ENCODE peak calls at places on chromosomes 4 and X, in five cellular contexts. One of them, this sample, is unnamed.

GRCh38 chr4:101009471-101009870 is 337.9 kb downstream of the PPP3CA start:
- DNase-seq in GM23248: no peak
- DNase-seq in IMR-90: no peak
- DNase-seq in sigmoid colon: no peak
- DNase-seq in effector memory CD4-positive, alpha-beta T cell: no peak
- DNase-seq in this sample: no peak

GRCh38 chrX:101257448-101258259 is 33.5 kb downstream of the TAF7L start:
- DNase-seq in GM23248: peak; percentile 26
- DNase-seq in sigmoid colon: no peak
- DNase-seq in effector memory CD4-positive, alpha-beta T cell: no peak
- DNase-seq in IMR-90: peak; percentile 76
- DNase-seq in this sample: no peak

GRCh38 chr4:6362896-6363295 is 93.2 kb downstream of the WFS1 start:
- DNase-seq in GM23248: peak; percentile 49
- DNase-seq in sigmoid colon: no peak
- DNase-seq in effector memory CD4-positive, alpha-beta T cell: no peak
- DNase-seq in IMR-90: peak; percentile 27
- DNase-seq in this sample: no peak

GRCh38 chr4:103075435-103075893 is 1.1 kb downstream of the SLC9B2 start:
- DNase-seq in GM23248: peak; percentile 51
- DNase-seq in sigmoid colon: no peak
- DNase-seq in IMR-90: peak; percentile 26
- DNase-seq in effector memory CD4-positive, alpha-beta T cell: no peak
- DNase-seq in this sample: no peak

GRCh38 chr4:182189107-182189878 is 53.9 kb upstream of the TENM3 start:
- DNase-seq in GM23248: peak; percentile 63
- DNase-seq in sigmoid colon: no peak
- DNase-seq in IMR-90: peak; percentile 94
- DNase-seq in effector memory CD4-positive, alpha-beta T cell: no peak
- DNase-seq in this sample: no peak

GRCh38 chrX:152819271-152819670 is 11.3 kb downstream of the CETN2 start:
- DNase-seq in GM23248: peak; percentile 65
- DNase-seq in sigmoid colon: no peak
- DNase-seq in effector memory CD4-positive, alpha-beta T cell: no peak
- DNase-seq in IMR-90: peak; percentile 31
- DNase-seq in this sample: no peak

GRCh38 chr4:1183985-1184773 is 11.8 kb upstream of the SPON2 start:
- DNase-seq in IMR-90: no peak
- DNase-seq in sigmoid colon: no peak
- DNase-seq in effector memory CD4-positive, alpha-beta T cell: no peak
- DNase-seq in GM23248: no peak
- DNase-seq in this sample: no peak

GRCh38 chrX:106903291-106903820 is at the start of gene RIPPLY1:
- DNase-seq in effector memory CD4-positive, alpha-beta T cell: no peak
- DNase-seq in sigmoid colon: no peak
- DNase-seq in GM23248: no peak
- DNase-seq in IMR-90: no peak
- DNase-seq in this sample: no peak

GRCh38 chrX:23756165-23756564 is 13.1 kb upstream of the ACOT9 start:
- DNase-seq in effector memory CD4-positive, alpha-beta T cell: peak; percentile 54
- DNase-seq in GM23248: peak; percentile 64
- DNase-seq in IMR-90: peak; percentile 41
- DNase-seq in sigmoid colon: peak; percentile 68
- DNase-seq in this sample: peak; percentile 82

GRCh38 chrX:20149326-20149725 is 7.7 kb upstream of the EIF1AX start:
- DNase-seq in IMR-90: no peak
- DNase-seq in GM23248: no peak
- DNase-seq in sigmoid colon: no peak
- DNase-seq in effector memory CD4-positive, alpha-beta T cell: no peak
- DNase-seq in this sample: no peak

GRCh38 chr4:109912706-109913621 is at the start of gene EGF:
- DNase-seq in sigmoid colon: no peak
- DNase-seq in IMR-90: peak; percentile 50
- DNase-seq in effector memory CD4-positive, alpha-beta T cell: no peak
- DNase-seq in GM23248: peak; percentile 62
- DNase-seq in this sample: no peak

GRCh38 chrX:96688789-96689188 is 4.1 kb downstream of the DIAPH2 start:
- DNase-seq in sigmoid colon: no peak
- DNase-seq in IMR-90: no peak
- DNase-seq in GM23248: no peak
- DNase-seq in effector memory CD4-positive, alpha-beta T cell: no peak
- DNase-seq in this sample: no peak

GRCh38 chr4:153084939-153085630 is 119.2 kb upstream of the TRIM2 start:
- DNase-seq in GM23248: peak; percentile 76
- DNase-seq in effector memory CD4-positive, alpha-beta T cell: peak; percentile 60
- DNase-seq in IMR-90: peak; percentile 60
- DNase-seq in sigmoid colon: peak; percentile 84
- DNase-seq in this sample: peak; percentile 69

GRCh38 chrX:19670321-19670750 is 155.0 kb upstream of the MAP3K15 start:
- DNase-seq in IMR-90: peak; percentile 38
- DNase-seq in GM23248: peak; percentile 66
- DNase-seq in sigmoid colon: no peak
- DNase-seq in effector memory CD4-positive, alpha-beta T cell: no peak
- DNase-seq in this sample: no peak

GRCh38 chr4:147289181-147289580 is 191.7 kb upstream of the EDNRA start:
- DNase-seq in IMR-90: no peak
- DNase-seq in sigmoid colon: no peak
- DNase-seq in GM23248: no peak
- DNase-seq in effector memory CD4-positive, alpha-beta T cell: no peak
- DNase-seq in this sample: no peak

GRCh38 chr4:40214038-40214437 is 17.2 kb downstream of the RHOH start:
- DNase-seq in IMR-90: no peak
- DNase-seq in sigmoid colon: no peak
- DNase-seq in GM23248: no peak
- DNase-seq in effector memory CD4-positive, alpha-beta T cell: no peak
- DNase-seq in this sample: peak; percentile 71

GRCh38 chrX:19190902-19191301 is 68.6 kb upstream of the ADGRG2 start:
- DNase-seq in IMR-90: no peak
- DNase-seq in sigmoid colon: no peak
- DNase-seq in GM23248: no peak
- DNase-seq in effector memory CD4-positive, alpha-beta T cell: no peak
- DNase-seq in this sample: no peak

GRCh38 chr4:108001540-108001939 is 11.9 kb downstream of the HADH start:
- DNase-seq in IMR-90: peak; percentile 7
- DNase-seq in sigmoid colon: no peak
- DNase-seq in effector memory CD4-positive, alpha-beta T cell: no peak
- DNase-seq in GM23248: peak; percentile 47
- DNase-seq in this sample: no peak

GRCh38 chr4:41361831-41362646 is 105.3 kb downstream of the UCHL1 start:
- DNase-seq in IMR-90: no peak
- DNase-seq in GM23248: peak; percentile 36
- DNase-seq in effector memory CD4-positive, alpha-beta T cell: no peak
- DNase-seq in sigmoid colon: no peak
- DNase-seq in this sample: no peak

GRCh38 chr4:22030321-22030720 is 81.7 kb upstream of the KCNIP4 start:
- DNase-seq in IMR-90: no peak
- DNase-seq in sigmoid colon: no peak
- DNase-seq in GM23248: no peak
- DNase-seq in effector memory CD4-positive, alpha-beta T cell: no peak
- DNase-seq in this sample: no peak

GRCh38 chr4:2929469-2929868 is 33.7 kb downstream of the NOP14 start:
- DNase-seq in sigmoid colon: no peak
- DNase-seq in IMR-90: no peak
- DNase-seq in effector memory CD4-positive, alpha-beta T cell: no peak
- DNase-seq in GM23248: no peak
- DNase-seq in this sample: no peak

GRCh38 chrX:1105671-1106419 is 106.6 kb downstream of the CRLF2 start:
- DNase-seq in IMR-90: no peak
- DNase-seq in GM23248: no peak
- DNase-seq in effector memory CD4-positive, alpha-beta T cell: no peak
- DNase-seq in sigmoid colon: no peak
- DNase-seq in this sample: no peak

GRCh38 chrX:12139934-12140611 is 1.8 kb downstream of the FRMPD4 start:
- DNase-seq in effector memory CD4-positive, alpha-beta T cell: no peak
- DNase-seq in IMR-90: peak; percentile 24
- DNase-seq in sigmoid colon: no peak
- DNase-seq in GM23248: no peak
- DNase-seq in this sample: no peak

GRCh38 chr4:63580796-63581475 is 828.3 kb downstream of the TECRL start:
- DNase-seq in IMR-90: no peak
- DNase-seq in sigmoid colon: no peak
- DNase-seq in GM23248: no peak
- DNase-seq in effector memory CD4-positive, alpha-beta T cell: no peak
- DNase-seq in this sample: no peak

GRCh38 chr4:15410750-15411149 is 17.1 kb upstream of the C1QTNF7 start:
- DNase-seq in effector memory CD4-positive, alpha-beta T cell: no peak
- DNase-seq in IMR-90: no peak
- DNase-seq in sigmoid colon: no peak
- DNase-seq in GM23248: no peak
- DNase-seq in this sample: peak; percentile 64

GRCh38 chr4:75845992-75846391 is 56.3 kb downstream of the PPEF2 start:
- DNase-seq in IMR-90: peak; percentile 61
- DNase-seq in GM23248: no peak
- DNase-seq in sigmoid colon: no peak
- DNase-seq in effector memory CD4-positive, alpha-beta T cell: no peak
- DNase-seq in this sample: no peak

GRCh38 chr4:89364559-89364958 is 57.0 kb upstream of the GPRIN3 start:
- DNase-seq in effector memory CD4-positive, alpha-beta T cell: no peak
- DNase-seq in GM23248: no peak
- DNase-seq in IMR-90: no peak
- DNase-seq in sigmoid colon: no peak
- DNase-seq in this sample: no peak

GRCh38 chrX:2500681-2501151 is at the start of the genes DHRSX and ZBED1:
- DNase-seq in effector memory CD4-positive, alpha-beta T cell: peak; percentile 25
- DNase-seq in sigmoid colon: no peak
- DNase-seq in IMR-90: no peak
- DNase-seq in GM23248: peak; percentile 73
- DNase-seq in this sample: peak; percentile 33

GRCh38 chr4:71133491-71133890 is 140.0 kb downstream of the DCK start:
- DNase-seq in GM23248: peak; percentile 44
- DNase-seq in IMR-90: peak; percentile 33
- DNase-seq in effector memory CD4-positive, alpha-beta T cell: no peak
- DNase-seq in sigmoid colon: no peak
- DNase-seq in this sample: no peak

GRCh38 chr4:10949039-10949728 is 264.6 kb upstream of the CLNK start:
- DNase-seq in GM23248: no peak
- DNase-seq in effector memory CD4-positive, alpha-beta T cell: no peak
- DNase-seq in sigmoid colon: no peak
- DNase-seq in IMR-90: no peak
- DNase-seq in this sample: no peak

GRCh38 chr4:122747883-122748282 is 15.4 kb downstream of the BBS12 start:
- DNase-seq in sigmoid colon: no peak
- DNase-seq in IMR-90: peak; percentile 91
- DNase-seq in GM23248: peak; percentile 94
- DNase-seq in effector memory CD4-positive, alpha-beta T cell: no peak
- DNase-seq in this sample: no peak

GRCh38 chr4:139849219-139849618 is 183.6 kb downstream of the MGST2 start:
- DNase-seq in effector memory CD4-positive, alpha-beta T cell: no peak
- DNase-seq in IMR-90: no peak
- DNase-seq in sigmoid colon: no peak
- DNase-seq in GM23248: no peak
- DNase-seq in this sample: no peak

GRCh38 chr4:139852612-139853269 is 187.1 kb downstream of the MGST2 start:
- DNase-seq in sigmoid colon: no peak
- DNase-seq in GM23248: no peak
- DNase-seq in IMR-90: no peak
- DNase-seq in effector memory CD4-positive, alpha-beta T cell: no peak
- DNase-seq in this sample: no peak

GRCh38 chr4:139851133-139851532 is 185.5 kb downstream of the MGST2 start:
- DNase-seq in IMR-90: no peak
- DNase-seq in sigmoid colon: no peak
- DNase-seq in effector memory CD4-positive, alpha-beta T cell: no peak
- DNase-seq in GM23248: no peak
- DNase-seq in this sample: no peak

GRCh38 chr4:139853309-139853708 is 187.7 kb downstream of the MGST2 start:
- DNase-seq in sigmoid colon: no peak
- DNase-seq in IMR-90: no peak
- DNase-seq in GM23248: no peak
- DNase-seq in effector memory CD4-positive, alpha-beta T cell: no peak
- DNase-seq in this sample: no peak

GRCh38 chr4:139851639-139852038 is 186.0 kb downstream of the MGST2 start:
- DNase-seq in sigmoid colon: no peak
- DNase-seq in GM23248: no peak
- DNase-seq in effector memory CD4-positive, alpha-beta T cell: no peak
- DNase-seq in IMR-90: no peak
- DNase-seq in this sample: no peak
- H3K4me1 ChIP-seq in sigmoid colon: peaks cover under 1% of the 10 kb centered on the region
- H3K4me1 ChIP-seq in GM23248: no peaks in the 10 kb centered on the region
- H3K4me1 ChIP-seq in effector memory CD4-positive, alpha-beta T cell: no peaks in the 10 kb centered on the region
- H3K4me1 ChIP-seq in IMR-90: no peaks in the 10 kb centered on the region
- H3K4me1 ChIP-seq in this sample: no peaks in the 10 kb centered on the region

GRCh38 chrX:66149519-66149918 is 14.5 kb upstream of the HEPH start:
- DNase-seq in IMR-90: no peak
- DNase-seq in sigmoid colon: no peak
- DNase-seq in effector memory CD4-positive, alpha-beta T cell: no peak
- DNase-seq in GM23248: no peak
- DNase-seq in this sample: no peak
- H3K4me1 ChIP-seq in IMR-90: no peaks in the 10 kb centered on the region
- H3K4me1 ChIP-seq in sigmoid colon: no peaks in the 10 kb centered on the region
- H3K4me1 ChIP-seq in effector memory CD4-positive, alpha-beta T cell: no peaks in the 10 kb centered on the region
- H3K4me1 ChIP-seq in GM23248: no peaks in the 10 kb centered on the region
- H3K4me1 ChIP-seq in this sample: no peaks in the 10 kb centered on the region

DNA sequence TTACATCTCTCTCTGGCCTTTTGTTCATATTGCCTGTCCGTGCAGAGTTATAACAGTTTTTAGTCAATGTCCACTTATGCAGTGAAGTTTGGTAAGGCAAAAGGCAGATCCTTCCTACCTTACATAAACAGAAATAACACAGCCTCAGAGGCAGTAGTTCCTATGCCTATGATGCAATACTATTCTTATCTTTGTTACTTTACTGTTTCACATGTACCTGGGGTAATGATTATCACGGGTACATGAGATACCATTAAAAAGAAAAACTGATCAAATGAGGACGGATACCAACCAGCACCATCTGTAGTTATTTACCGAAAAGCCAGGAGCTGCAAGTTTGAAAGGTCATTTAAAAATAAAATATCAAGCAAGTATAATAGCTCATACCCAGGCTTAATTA is 166.8 kb downstream of the BTC start:
- DNase-seq in effector memory CD4-positive, alpha-beta T cell: no peak
- DNase-seq in GM23248: no peak
- DNase-seq in sigmoid colon: no peak
- DNase-seq in IMR-90: no peak
- DNase-seq in this sample: no peak
- H3K4me1 ChIP-seq in effector memory CD4-positive, alpha-beta T cell: peaks cover 2% of the 10 kb centered on the region
- H3K4me1 ChIP-seq in GM23248: peaks cover 26% of the 10 kb centered on the region
- H3K4me1 ChIP-seq in sigmoid colon: peaks cover 13% of the 10 kb centered on the region
- H3K4me1 ChIP-seq in IMR-90: peaks cover 10% of the 10 kb centered on the region
- H3K4me1 ChIP-seq in this sample: no peaks in the 10 kb centered on the region

DNA sequence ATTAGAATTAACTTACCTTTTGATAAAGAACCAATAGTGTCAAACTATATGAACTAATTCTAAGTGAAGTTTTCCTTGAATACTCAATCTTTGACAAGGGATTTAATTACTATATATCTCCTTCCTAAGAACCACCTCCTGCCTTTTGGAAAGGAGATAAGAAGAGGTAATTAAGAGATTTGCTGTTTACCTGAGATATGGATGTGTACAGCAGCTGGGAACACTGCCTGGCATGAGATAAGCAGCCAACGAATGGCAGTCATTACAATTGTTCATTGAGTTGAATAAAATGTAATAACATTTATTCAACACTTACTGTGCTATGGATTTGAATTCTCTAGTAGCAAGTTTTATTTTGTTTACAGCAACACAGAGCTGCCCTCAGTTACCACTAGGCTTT is 407.1 kb downstream of the SPOCK3 start:
- DNase-seq in GM23248: no peak
- DNase-seq in effector memory CD4-positive, alpha-beta T cell: no peak
- DNase-seq in sigmoid colon: no peak
- DNase-seq in IMR-90: no peak
- DNase-seq in this sample: no peak
- H3K4me1 ChIP-seq in GM23248: no peaks in the 10 kb centered on the region
- H3K4me1 ChIP-seq in effector memory CD4-positive, alpha-beta T cell: no peaks in the 10 kb centered on the region
- H3K4me1 ChIP-seq in sigmoid colon: no peaks in the 10 kb centered on the region
- H3K4me1 ChIP-seq in IMR-90: no peaks in the 10 kb centered on the region
- H3K4me1 ChIP-seq in this sample: no peaks in the 10 kb centered on the region

This sample was measured in CD4-positive, CD25-positive, alpha-beta regulatory T cell.